ENCODE peak calls at places on chromosomes 16 and 17, in eight cellular contexts. N is stomach; B is lung microvascular endothelial cell; X is stimulated activated CD4-positive, alpha-beta T cell treated with anti-CD3 and anti-CD28 coated beads, Interleukin-15, amount 100 ng/mL, for 24 hours; K is AG20443; U is neuronal stem cell; C is A549; P is activated CD8-positive, alpha-beta memory T cell treated with anti-CD3 and anti-CD28 coated beads for 48 hours. V is an unnamed sample.

GRCh38 chr16:85438981-85439639 is 174.0 kb upstream of the GSE1 start:
- DNase-seq in N (no peak), B (no peak), C (no peak), P (no peak), U (no peak), X (no peak), K (no peak), V (no peak)

GRCh38 chr16:23678430-23679273 is at the start of gene PLK1:
- DNase-seq in X (peak; percentile 91), N (peak; percentile 79), C (peak; percentile 96), P (peak; percentile 48), U (peak; percentile 85), K (peak; percentile 97), B (peak; percentile 83), V (peak; percentile 78)

GRCh38 chr16:86929149-86929871 is 351.0 kb downstream of the FOXL1 start:
- DNase-seq in K (no peak), P (no peak), B (peak; percentile 88), U (no peak), N (no peak), X (no peak), C (no peak), V (no peak)

GRCh38 chr16:8753411-8754054 is 43.9 kb downstream of the TMEM186 start:
- DNase-seq in P (no peak), N (peak; percentile 38), C (no peak), K (no peak), X (no peak), B (no peak), U (no peak), V (no peak)

GRCh38 chr17:2282297-2282873 is 21.2 kb downstream of the SMG6 start:
- DNase-seq in P (no peak), U (peak; percentile 51), X (no peak), C (peak; percentile 67), K (peak; percentile 73), N (no peak), B (peak; percentile 79), V (peak; percentile 67)

GRCh38 chr16:82735176-82735575 is 108.4 kb downstream of the CDH13 start:
- DNase-seq in U (no peak), B (no peak), P (no peak), C (no peak), N (no peak), K (no peak), X (no peak), V (no peak)

GRCh38 chr17:50686494-50687199 is 21.1 kb downstream of the ANKRD40 start:
- DNase-seq in K (peak; percentile 92), U (no peak), N (peak; percentile 79), C (peak; percentile 93), B (peak; percentile 56), P (no peak), X (no peak), V (peak; percentile 95)

GRCh38 chr17:38554430-38555350 is 51.1 kb downstream of the SRCIN1 start:
- DNase-seq in K (no peak), X (no peak), N (no peak), P (no peak), C (no peak), B (no peak), U (no peak), V (no peak)

GRCh38 chr17:64326030-64326419 is 63.0 kb upstream of the TEX2 start:
- DNase-seq in U (no peak), K (no peak), X (no peak), P (no peak), B (no peak), N (no peak), C (no peak), V (no peak)

GRCh38 chr17:29653995-29654714 is 31.4 kb upstream of the CORO6 start:
- DNase-seq in U (no peak), X (no peak), P (no peak), C (no peak), N (no peak), K (no peak), B (no peak), V (no peak)

GRCh38 chr17:59754547-59754946 is 47.1 kb downstream of the VMP1 start:
- DNase-seq in K (peak; percentile 30), X (peak; percentile 54), B (peak; percentile 96), N (no peak), C (peak; percentile 86), P (no peak), U (no peak), V (peak; percentile 99)

GRCh38 chr16:65534121-65534528 is 412.3 kb upstream of the CDH11 start:
- DNase-seq in P (no peak), X (no peak), N (no peak), U (no peak), C (no peak), B (no peak), K (peak; percentile 21), V (no peak)

GRCh38 chr16:1559446-1559975 is 26.0 kb downstream of the TMEM204 start:
- DNase-seq in X (no peak), P (no peak), U (no peak), N (no peak), C (no peak), K (no peak), B (no peak), V (no peak)

GRCh38 chr16:8961811-8962390 is 1.8 kb downstream of the USP7 start:
- DNase-seq in X (no peak), U (no peak), N (no peak), C (no peak), K (no peak), P (no peak), B (no peak), V (no peak)

GRCh38 chr16:78147846-78148535 is 48.5 kb downstream of the WWOX start:
- DNase-seq in P (no peak), C (no peak), N (no peak), X (no peak), K (no peak), B (peak; percentile 16), U (no peak), V (no peak)

GRCh38 chr16:55077231-55077630 is 146.6 kb downstream of the IRX5 start:
- DNase-seq in P (no peak), B (no peak), X (no peak), C (no peak), K (peak; percentile 27), N (no peak), U (no peak), V (no peak)

GRCh38 chr16:57208926-57209325 is 22.8 kb downstream of the RSPRY1 start:
- DNase-seq in K (no peak), B (no peak), P (no peak), N (no peak), X (no peak), C (no peak), U (no peak), V (no peak)

GRCh38 chr16:78768226-78768625 is 668.8 kb downstream of the WWOX start:
- DNase-seq in X (no peak), P (no peak), U (no peak), B (no peak), C (no peak), K (no peak), N (no peak), V (no peak)

GRCh38 chr17:8904201-8904600 is 36.7 kb upstream of the PIK3R6 start:
- DNase-seq in X (no peak), C (no peak), B (no peak), P (no peak), K (no peak), U (no peak), N (peak; percentile 9), V (no peak)

GRCh38 chr16:28837672-28838557 is 8.2 kb downstream of the TUFM start:
- DNase-seq in U (no peak), X (no peak), N (no peak), C (no peak), P (no peak), K (no peak), B (no peak), V (no peak)

GRCh38 chr17:38588775-38589174 is 17.0 kb downstream of the SRCIN1 start:
- DNase-seq in X (no peak), C (no peak), N (no peak), B (no peak), P (no peak), U (no peak), K (no peak), V (no peak)

GRCh38 chr17:29140631-29141483 is 39.3 kb downstream of the MYO18A start:
- DNase-seq in B (peak; percentile 39), C (no peak), P (no peak), X (peak; percentile 53), U (no peak), K (no peak), N (no peak), V (no peak)

GRCh38 chr16:66930189-66930588 is 4.0 kb downstream of the CIAO2B start:
- DNase-seq in P (no peak), B (peak; percentile 45), U (no peak), K (no peak), N (peak; percentile 55), C (no peak), X (no peak), V (no peak)

GRCh38 chr16:1509307-1510221 is 16.4 kb downstream of the TELO2 start:
- DNase-seq in P (no peak), U (no peak), X (no peak), K (no peak), N (no peak), C (no peak), B (peak; percentile 58), V (no peak)

GRCh38 chr16:1499756-1500464 is 6.8 kb downstream of the TELO2 start:
- DNase-seq in B (no peak), P (no peak), K (no peak), N (no peak), C (no peak), X (no peak), U (no peak), V (no peak)

GRCh38 chr17:80943346-80944145 is 48.1 kb upstream of the CHMP6 start:
- DNase-seq in B (no peak), U (no peak), C (no peak), N (no peak), K (no peak), X (no peak), P (no peak), V (no peak)

GRCh38 chr16:15946257-15947044 is 3.0 kb upstream of the ABCC1 start:
- DNase-seq in N (no peak), P (no peak), U (no peak), B (no peak), K (peak; percentile 72), X (no peak), C (peak; percentile 83), V (peak; percentile 39)

V was measured in SW480.